ENCODE peak calls at places on chromosomes 1 and 21, in eight cellular contexts. One of them, this sample, is unnamed. For H3K36me3 and H3K27me3, the result is how much of the 10 kb centered on the place peaks cover.

GRCh38 chr1:47809301-47810084 is 187.7 kb downstream of the TRABD2B start:
- DNase-seq in small intestine: peak
- DNase-seq in Panc1: no peak
- DNase-seq in right lobe of liver: no peak
- DNase-seq in upper lobe of right lung: no peak
- DNase-seq in adipocyte: no peak
- DNase-seq in spleen: no peak
- DNase-seq in ovary: no peak
- DNase-seq in this sample: no peak

GRCh38 chr21:16194851-16195251 is 465.1 kb downstream of the USP25 start:
- DNase-seq in ovary: no peak
- DNase-seq in small intestine: no peak
- DNase-seq in right lobe of liver: no peak
- DNase-seq in upper lobe of right lung: no peak
- DNase-seq in adipocyte: peak
- DNase-seq in spleen: no peak
- DNase-seq in Panc1: no peak
- DNase-seq in this sample: peak

GRCh38 chr1:197139169-197139568 is 7.3 kb downstream of the ASPM start:
- DNase-seq in right lobe of liver: no peak
- DNase-seq in ovary: no peak
- DNase-seq in spleen: no peak
- DNase-seq in small intestine: no peak
- DNase-seq in Panc1: no peak
- DNase-seq in upper lobe of right lung: no peak
- DNase-seq in adipocyte: no peak
- DNase-seq in this sample: no peak

GRCh38 chr1:240111558-240111957 is 19.9 kb downstream of the FMN2 start:
- DNase-seq in right lobe of liver: no peak
- DNase-seq in Panc1: no peak
- DNase-seq in small intestine: no peak
- DNase-seq in spleen: no peak
- DNase-seq in ovary: no peak
- DNase-seq in upper lobe of right lung: no peak
- DNase-seq in adipocyte: no peak
- DNase-seq in this sample: no peak

GRCh38 chr1:6822530-6823359 is 37.5 kb downstream of the CAMTA1 start:
- DNase-seq in right lobe of liver: peak
- DNase-seq in upper lobe of right lung: no peak
- DNase-seq in Panc1: no peak
- DNase-seq in adipocyte: no peak
- DNase-seq in ovary: no peak
- DNase-seq in small intestine: peak
- DNase-seq in spleen: no peak
- DNase-seq in this sample: no peak

GRCh38 chr21:37561506-37561905 is 194.9 kb downstream of the DYRK1A start:
- DNase-seq in right lobe of liver: no peak
- DNase-seq in upper lobe of right lung: no peak
- DNase-seq in ovary: no peak
- DNase-seq in Panc1: no peak
- DNase-seq in spleen: no peak
- DNase-seq in adipocyte: no peak
- DNase-seq in small intestine: no peak
- DNase-seq in this sample: no peak

GRCh38 chr21:29125199-29125598 is 5.2 kb upstream of the MAP3K7CL start:
- DNase-seq in upper lobe of right lung: no peak
- DNase-seq in right lobe of liver: no peak
- DNase-seq in spleen: no peak
- DNase-seq in small intestine: no peak
- DNase-seq in Panc1: no peak
- DNase-seq in adipocyte: no peak
- DNase-seq in ovary: no peak
- DNase-seq in this sample: no peak

GRCh38 chr21:17195965-17196364 is 316.9 kb upstream of the CXADR start:
- DNase-seq in small intestine: no peak
- DNase-seq in Panc1: no peak
- DNase-seq in spleen: no peak
- DNase-seq in upper lobe of right lung: no peak
- DNase-seq in adipocyte: no peak
- DNase-seq in ovary: no peak
- DNase-seq in right lobe of liver: no peak
- DNase-seq in this sample: no peak

GRCh38 chr1:232226197-232226681 is 403.7 kb downstream of the SIPA1L2 start:
- DNase-seq in ovary: no peak
- DNase-seq in right lobe of liver: no peak
- DNase-seq in spleen: no peak
- DNase-seq in small intestine: peak
- DNase-seq in adipocyte: peak
- DNase-seq in upper lobe of right lung: no peak
- DNase-seq in Panc1: no peak
- DNase-seq in this sample: peak

GRCh38 chr1:10339036-10339567 is 59.8 kb upstream of the PGD start:
- DNase-seq in spleen: no peak
- DNase-seq in Panc1: no peak
- DNase-seq in small intestine: no peak
- DNase-seq in ovary: no peak
- DNase-seq in adipocyte: no peak
- DNase-seq in upper lobe of right lung: no peak
- DNase-seq in right lobe of liver: no peak
- DNase-seq in this sample: no peak

GRCh38 chr1:10338047-10338446 is 60.8 kb upstream of the PGD start:
- DNase-seq in Panc1: peak
- DNase-seq in small intestine: peak
- DNase-seq in ovary: peak
- DNase-seq in upper lobe of right lung: no peak
- DNase-seq in spleen: no peak
- DNase-seq in right lobe of liver: no peak
- DNase-seq in adipocyte: peak
- DNase-seq in this sample: peak

GRCh38 chr1:10337436-10337835 is 61.4 kb upstream of the PGD start:
- DNase-seq in ovary: no peak
- DNase-seq in spleen: no peak
- DNase-seq in Panc1: no peak
- DNase-seq in adipocyte: no peak
- DNase-seq in small intestine: no peak
- DNase-seq in right lobe of liver: no peak
- DNase-seq in upper lobe of right lung: no peak
- DNase-seq in this sample: no peak

GRCh38 chr1:10339815-10340214 is 59.0 kb upstream of the PGD start:
- DNase-seq in Panc1: no peak
- DNase-seq in spleen: no peak
- DNase-seq in small intestine: peak
- DNase-seq in right lobe of liver: no peak
- DNase-seq in adipocyte: peak
- DNase-seq in ovary: no peak
- DNase-seq in upper lobe of right lung: no peak
- DNase-seq in this sample: peak

GRCh38 chr1:10338611-10339010 is 60.3 kb upstream of the PGD start:
- DNase-seq in ovary: no peak
- DNase-seq in spleen: no peak
- DNase-seq in right lobe of liver: no peak
- DNase-seq in upper lobe of right lung: no peak
- DNase-seq in adipocyte: no peak
- DNase-seq in Panc1: no peak
- DNase-seq in small intestine: no peak
- DNase-seq in this sample: no peak
- H3K36me3 ChIP-seq in ovary: under half
- H3K36me3 ChIP-seq in spleen: under half
- H3K36me3 ChIP-seq in right lobe of liver: under half
- H3K36me3 ChIP-seq in upper lobe of right lung: half or more
- H3K36me3 ChIP-seq in adipocyte: half or more
- H3K36me3 ChIP-seq in Panc1: under half
- H3K36me3 ChIP-seq in small intestine: under half
- H3K36me3 ChIP-seq in this sample: under half

GRCh38 chr1:156923565-156924477 is 3.4 kb downstream of the LRRC71 start:
- DNase-seq in adipocyte: no peak
- DNase-seq in small intestine: no peak
- DNase-seq in upper lobe of right lung: no peak
- DNase-seq in spleen: no peak
- DNase-seq in ovary: no peak
- DNase-seq in Panc1: no peak
- DNase-seq in right lobe of liver: no peak
- DNase-seq in this sample: no peak
- H3K27me3 ChIP-seq in adipocyte: under half
- H3K27me3 ChIP-seq in small intestine: under half
- H3K27me3 ChIP-seq in upper lobe of right lung: half or more
- H3K27me3 ChIP-seq in spleen: half or more
- H3K27me3 ChIP-seq in ovary: under half
- H3K27me3 ChIP-seq in Panc1: under half
- H3K27me3 ChIP-seq in right lobe of liver: under half
- H3K27me3 ChIP-seq in this sample: under half

DNA sequence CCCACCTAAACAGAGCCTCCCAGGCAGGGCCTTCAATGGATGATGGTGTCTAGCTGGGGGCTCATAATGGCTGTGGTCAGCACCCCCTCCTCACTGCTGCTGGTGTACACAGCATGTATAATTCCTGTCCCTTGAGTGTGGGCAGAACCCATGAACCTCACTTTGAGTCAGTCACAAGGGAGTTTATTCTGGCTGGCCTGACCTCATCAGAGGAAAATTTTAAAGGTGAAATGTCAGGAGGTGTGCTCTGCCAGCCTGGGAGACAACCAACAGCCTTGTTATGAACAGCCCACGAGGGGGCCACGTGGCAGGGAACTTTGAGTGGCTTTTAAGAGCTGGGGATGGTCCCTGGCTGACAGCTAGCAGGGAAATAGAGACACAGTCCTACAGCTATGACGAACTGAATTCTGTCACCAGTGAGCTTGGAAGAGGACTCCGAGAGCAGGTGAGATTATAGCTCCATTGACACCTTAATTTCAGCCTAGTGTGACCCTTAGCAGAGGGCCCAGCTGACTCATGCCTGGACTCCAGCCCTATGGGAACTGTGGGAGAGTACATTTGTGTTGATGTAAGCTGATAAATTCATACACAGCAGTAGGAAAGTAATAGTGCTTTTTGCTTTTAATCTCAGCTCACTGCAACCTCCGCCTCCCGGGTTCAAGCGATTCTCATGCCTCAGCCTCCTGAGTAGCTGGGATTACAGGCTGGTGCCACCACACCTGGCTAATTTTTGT is 73.5 kb upstream of the RUNX3 start:
- DNase-seq in adipocyte: no peak
- DNase-seq in small intestine: no peak
- DNase-seq in ovary: no peak
- DNase-seq in spleen: no peak
- DNase-seq in Panc1: no peak
- DNase-seq in right lobe of liver: no peak
- DNase-seq in upper lobe of right lung: no peak
- DNase-seq in this sample: peak
- H3K36me3 ChIP-seq in adipocyte: under half
- H3K36me3 ChIP-seq in small intestine: under half
- H3K36me3 ChIP-seq in ovary: under half
- H3K36me3 ChIP-seq in spleen: under half
- H3K36me3 ChIP-seq in Panc1: under half
- H3K36me3 ChIP-seq in right lobe of liver: under half
- H3K36me3 ChIP-seq in upper lobe of right lung: under half
- H3K36me3 ChIP-seq in this sample: under half

GRCh38 chr21:35705888-35706287 is 354.4 kb downstream of the SETD4 start:
- DNase-seq in ovary: no peak
- DNase-seq in upper lobe of right lung: no peak
- DNase-seq in adipocyte: no peak
- DNase-seq in Panc1: no peak
- DNase-seq in spleen: no peak
- DNase-seq in right lobe of liver: no peak
- DNase-seq in small intestine: no peak
- DNase-seq in this sample: no peak

GRCh38 chr21:35703704-35704103 is 356.6 kb downstream of the SETD4 start:
- DNase-seq in small intestine: no peak
- DNase-seq in right lobe of liver: no peak
- DNase-seq in spleen: no peak
- DNase-seq in upper lobe of right lung: no peak
- DNase-seq in adipocyte: no peak
- DNase-seq in Panc1: no peak
- DNase-seq in ovary: no peak
- DNase-seq in this sample: no peak

GRCh38 chr21:35711213-35711612 is 349.1 kb downstream of the SETD4 start:
- DNase-seq in Panc1: no peak
- DNase-seq in upper lobe of right lung: no peak
- DNase-seq in right lobe of liver: no peak
- DNase-seq in small intestine: no peak
- DNase-seq in adipocyte: no peak
- DNase-seq in ovary: no peak
- DNase-seq in spleen: no peak
- DNase-seq in this sample: no peak

DNA sequence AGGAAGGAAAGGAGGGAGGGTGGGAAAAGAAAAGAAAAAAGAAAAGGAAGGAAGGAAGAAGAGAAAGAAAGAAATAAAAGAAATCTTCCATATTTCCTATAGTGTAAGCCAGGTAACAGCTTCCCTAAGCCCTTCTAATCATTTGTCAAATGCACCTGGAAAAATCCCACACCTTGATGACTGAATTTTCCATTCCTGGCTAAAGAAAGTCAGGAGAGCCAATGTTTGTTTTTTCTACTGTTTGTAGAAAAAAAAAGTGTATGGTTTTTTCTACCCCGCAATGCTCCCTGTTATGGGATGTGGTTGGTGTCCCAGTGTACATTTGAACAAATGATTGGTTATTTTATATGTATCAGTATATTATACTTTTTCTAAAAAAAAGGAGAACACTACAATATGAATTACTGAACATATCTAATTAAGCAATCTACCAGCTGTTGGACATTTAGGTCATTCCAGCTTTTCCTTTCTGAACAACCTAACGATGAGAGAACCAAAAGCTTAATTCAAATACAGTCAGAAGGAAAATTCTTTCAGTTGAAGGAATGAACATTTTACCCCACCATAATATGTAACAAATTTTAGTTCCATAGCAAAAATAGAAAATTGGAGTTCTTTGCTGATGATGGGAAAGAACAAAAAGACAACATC is 355.0 kb downstream of the SETD4 start:
- DNase-seq in adipocyte: no peak
- DNase-seq in Panc1: no peak
- DNase-seq in spleen: no peak
- DNase-seq in small intestine: no peak
- DNase-seq in upper lobe of right lung: no peak
- DNase-seq in right lobe of liver: no peak
- DNase-seq in ovary: no peak
- DNase-seq in this sample: no peak
- H3K27me3 ChIP-seq in adipocyte: under half
- H3K27me3 ChIP-seq in Panc1: under half
- H3K27me3 ChIP-seq in spleen: under half
- H3K27me3 ChIP-seq in small intestine: under half
- H3K27me3 ChIP-seq in upper lobe of right lung: under half
- H3K27me3 ChIP-seq in right lobe of liver: under half
- H3K27me3 ChIP-seq in ovary: under half
- H3K27me3 ChIP-seq in this sample: under half

DNA sequence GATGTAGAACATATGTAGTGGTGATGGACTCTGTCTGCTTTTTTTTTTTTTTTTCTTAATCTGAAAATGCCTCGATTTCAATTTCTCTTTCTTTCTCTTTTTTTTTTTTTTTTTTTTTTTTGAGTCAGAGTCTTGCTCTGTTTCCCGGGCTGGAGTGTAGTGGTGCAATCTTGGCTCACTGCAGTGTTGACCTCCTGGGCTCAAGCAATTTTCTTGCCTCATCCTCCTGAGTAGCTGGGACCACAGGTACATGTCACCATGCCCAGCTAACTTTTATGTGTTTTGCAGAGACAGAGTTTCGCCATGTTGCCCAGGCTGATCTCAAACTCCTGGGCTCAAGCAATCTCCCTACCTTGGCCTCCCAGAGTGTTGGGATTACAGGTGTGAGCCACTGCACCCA is 17.4 kb downstream of the MAST2 start:
- DNase-seq in small intestine: no peak
- DNase-seq in spleen: no peak
- DNase-seq in ovary: no peak
- DNase-seq in Panc1: no peak
- DNase-seq in adipocyte: no peak
- DNase-seq in upper lobe of right lung: no peak
- DNase-seq in right lobe of liver: peak
- DNase-seq in this sample: no peak
- H3K36me3 ChIP-seq in small intestine: under half
- H3K36me3 ChIP-seq in spleen: under half
- H3K36me3 ChIP-seq in ovary: under half
- H3K36me3 ChIP-seq in Panc1: under half
- H3K36me3 ChIP-seq in adipocyte: under half
- H3K36me3 ChIP-seq in upper lobe of right lung: under half
- H3K36me3 ChIP-seq in right lobe of liver: under half
- H3K36me3 ChIP-seq in this sample: under half